ENCODE peak calls at places on chromosomes 6 and 20, in five cellular contexts. T is neural progenitor cell, I is hepatocyte, Z is PC-3, B is HCT116. U is an unnamed sample. For H3K9me3 and H3K4me1, the result is how much of the 10 kb centered on the place peaks cover.

GRCh38 chr6:4421837-4422236 is 286.5 kb upstream of the ECI2 start:
- DNase-seq in T (no peak), Z (no peak), I (no peak), B (no peak), U (no peak)

GRCh38 chr6:129621252-129621651 is 88.7 kb downstream of the ARHGAP18 start:
- DNase-seq in Z (peak), I (no peak), B (no peak), T (no peak), U (peak)

GRCh38 chr6:97195117-97195516 is 87.9 kb downstream of the MMS22L start:
- DNase-seq in T (no peak), Z (no peak), B (no peak), I (no peak), U (no peak)

GRCh38 chr6:143762126-143762525 is 81.0 kb upstream of the LTV1 start:
- DNase-seq in I (no peak), B (no peak), T (no peak), Z (no peak), U (no peak)

GRCh38 chr6:133609404-133610270 is 279.3 kb upstream of the TCF21 start:
- DNase-seq in I (peak), Z (peak), T (no peak), B (peak), U (no peak)

GRCh38 chr20:21808139-21808538 is 102.7 kb downstream of the PAX1 start:
- DNase-seq in T (no peak), I (no peak), Z (no peak), B (no peak), U (no peak)

GRCh38 chr6:117309069-117309468 is 43.7 kb downstream of the VGLL2 start:
- DNase-seq in Z (no peak), T (no peak), I (no peak), B (no peak), U (no peak)

GRCh38 chr6:119148102-119148824 is 69.8 kb upstream of the FAM184A start:
- DNase-seq in Z (peak), B (peak), T (peak), I (peak), U (peak)

GRCh38 chr6:116220172-116220571 is 33.7 kb downstream of the TSPYL4 start:
- DNase-seq in B (no peak), Z (no peak), I (no peak), T (no peak), U (no peak)

DNA sequence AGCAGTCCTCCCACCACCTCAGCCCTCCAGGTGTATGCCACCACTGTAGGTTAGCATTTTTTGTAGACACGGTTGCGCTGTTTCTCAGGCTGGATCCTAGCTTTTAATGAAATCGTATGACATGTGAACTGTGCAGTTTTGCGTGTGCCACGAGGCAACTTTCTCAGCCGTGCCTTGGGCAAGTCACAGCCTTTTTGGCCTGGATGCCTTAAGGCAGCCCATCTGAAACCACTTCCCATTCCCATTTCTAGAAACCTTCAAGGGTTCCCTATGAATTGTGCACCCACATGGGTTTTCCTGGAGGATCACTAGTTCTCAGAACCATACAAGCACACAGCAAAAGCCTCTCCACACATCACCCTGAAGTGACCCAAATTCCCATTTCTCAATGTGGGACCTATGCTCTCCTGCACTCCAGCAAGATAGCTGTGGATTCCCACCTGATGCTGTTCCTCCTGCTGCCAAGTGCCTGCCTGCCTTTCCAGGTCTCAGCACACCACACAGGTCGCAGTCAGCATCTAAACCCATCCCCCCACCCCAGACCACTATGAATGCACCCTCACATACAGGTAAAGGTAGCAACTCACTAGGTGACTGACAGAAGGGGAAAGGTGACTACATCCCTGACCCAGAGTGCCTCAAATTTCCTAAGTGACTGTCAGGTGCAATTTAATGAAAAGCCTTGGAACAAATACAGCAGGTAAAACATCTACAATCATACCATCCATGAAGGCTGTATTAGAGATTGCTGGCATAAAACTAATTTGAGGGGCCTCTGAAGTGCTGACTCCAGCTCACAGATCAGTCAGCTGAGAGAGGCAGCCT is 28.8 kb downstream of the SNX5 start:
- DNase-seq in T (no peak), B (no peak), I (no peak), Z (no peak), U (no peak)
- TF ChIP-seq EZH2phosphoT487 in T (no peak), B (no peak), I (no peak), Z (no peak), U (no peak)

GRCh38 chr6:121633309-121633708 is 197.9 kb downstream of the GJA1 start:
- DNase-seq in Z (no peak), I (no peak), B (no peak), T (no peak), U (no peak)
- H3K9me3 ChIP-seq in Z (under half), I (under half), B (under half), T (under half), U (under half)

GRCh38 chr20:5168582-5169396 is 42.0 kb downstream of the CDS2 start:
- DNase-seq in Z (peak), B (no peak), T (no peak), I (peak), U (peak)
- H3K4me1 ChIP-seq in Z (under half), B (under half), T (under half), I (under half), U (under half)

DNA sequence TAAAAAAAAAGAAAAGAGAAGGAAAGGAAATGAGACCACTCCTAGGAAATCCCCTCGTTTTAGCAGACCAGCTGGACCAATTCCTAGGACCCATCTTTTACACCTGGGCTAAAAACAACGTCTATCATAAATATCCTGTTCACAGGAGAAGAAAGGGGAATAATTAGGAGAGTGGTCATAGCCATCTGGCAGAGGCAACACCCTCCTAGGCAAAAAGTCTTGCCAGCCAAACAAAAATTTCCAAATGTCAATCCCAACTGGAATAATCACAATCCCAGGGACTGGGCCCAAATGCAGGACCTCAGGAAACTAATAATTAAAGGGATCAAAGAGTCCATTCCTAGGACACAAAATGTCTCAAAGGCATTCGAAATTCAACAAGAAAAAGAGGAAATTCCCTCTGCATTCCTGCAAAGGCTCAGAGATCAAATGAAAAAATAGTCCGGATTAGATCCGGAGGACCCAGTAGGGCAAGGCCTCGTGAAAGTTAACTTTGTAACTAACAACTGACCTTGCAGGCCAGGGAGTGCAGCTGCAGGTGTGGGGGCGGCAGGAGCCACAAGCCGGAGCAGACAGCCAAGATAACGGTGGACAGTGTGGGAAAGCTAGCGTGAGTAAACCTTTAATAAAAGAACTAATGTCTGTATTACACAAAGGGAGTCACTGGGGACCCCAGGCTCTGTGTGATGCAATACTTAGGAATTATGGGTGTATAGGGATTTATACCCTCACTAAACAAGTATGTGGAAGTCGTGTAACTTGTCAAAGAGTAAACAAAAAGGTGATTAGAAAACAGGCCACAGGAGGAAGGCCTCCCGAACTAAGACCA is 11.7 kb downstream of the LCA5 start:
- DNase-seq in B (no peak), Z (peak), I (peak), T (peak), U (no peak)
- TF ChIP-seq EZH2phosphoT487 in B (no peak), Z (no peak), I (no peak), T (no peak), U (no peak)

DNA sequence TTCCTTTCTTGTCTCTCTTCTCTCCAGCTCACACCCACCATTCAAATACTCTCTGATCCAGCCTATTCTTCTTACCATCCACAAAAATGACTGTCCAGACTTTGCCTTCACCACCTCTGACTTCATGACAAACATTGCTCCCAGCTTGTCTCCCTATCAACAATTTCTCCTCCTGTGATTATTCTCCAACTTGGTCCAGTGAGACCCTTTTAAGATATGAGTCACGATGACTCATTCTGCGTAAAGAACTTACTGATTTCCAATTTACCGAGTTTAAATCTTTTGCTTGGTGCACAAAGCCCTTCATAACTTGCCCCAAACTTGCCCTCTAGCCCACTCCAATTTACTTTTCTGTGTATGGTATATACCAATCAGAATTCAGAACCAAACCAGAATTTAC is 833.2 kb downstream of the MAFB start:
- DNase-seq in T (no peak), B (no peak), Z (no peak), I (no peak), U (no peak)
- H3K9me3 ChIP-seq in T (under half), B (under half), Z (under half), I (under half), U (under half)

DNA sequence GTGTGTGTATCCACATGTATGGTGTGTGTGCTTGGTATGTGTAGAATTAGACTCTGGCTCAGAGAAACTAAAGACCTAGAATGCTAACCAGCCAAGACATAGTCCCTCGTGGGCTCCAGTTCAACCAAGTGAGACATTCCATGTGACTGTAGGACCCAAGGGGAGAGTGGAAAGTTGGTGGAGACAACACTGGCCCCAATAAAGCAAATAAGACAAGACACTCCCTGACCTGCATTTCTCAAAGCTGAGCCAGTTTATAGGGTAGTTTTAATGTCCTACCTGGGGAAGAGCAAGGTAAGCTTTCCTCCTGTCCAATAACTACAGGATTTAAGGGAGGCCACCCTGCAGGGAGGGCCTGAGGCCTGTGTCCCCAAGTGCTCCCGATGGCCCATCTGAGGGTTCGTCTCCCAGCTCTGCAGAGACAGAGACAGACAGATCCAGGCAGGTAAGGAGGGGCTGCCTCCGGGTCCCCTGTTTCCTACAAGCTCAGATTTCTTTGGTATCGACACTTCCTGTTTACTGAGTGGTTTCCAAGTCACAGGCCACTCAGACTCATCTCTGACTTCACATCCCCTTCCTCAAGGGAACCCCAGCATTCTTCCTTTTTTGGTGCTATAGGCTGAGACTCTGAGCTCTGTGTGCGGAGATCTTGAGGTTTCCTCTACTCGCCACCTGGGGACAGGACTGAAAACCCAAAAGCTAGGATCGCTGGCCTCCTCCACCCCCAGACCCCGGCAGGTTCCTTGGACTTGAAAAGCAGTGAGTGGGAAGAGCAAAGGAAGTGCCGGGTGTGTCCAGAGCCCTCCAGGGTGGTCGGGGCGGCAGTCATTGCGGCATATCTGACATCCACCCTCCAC is 92.4 kb downstream of the PRND start:
- DNase-seq in I (no peak), T (no peak), Z (peak), B (no peak), U (peak)
- H3K4me1 ChIP-seq in I (under half), T (under half), Z (under half), B (under half), U (half or more)

DNA sequence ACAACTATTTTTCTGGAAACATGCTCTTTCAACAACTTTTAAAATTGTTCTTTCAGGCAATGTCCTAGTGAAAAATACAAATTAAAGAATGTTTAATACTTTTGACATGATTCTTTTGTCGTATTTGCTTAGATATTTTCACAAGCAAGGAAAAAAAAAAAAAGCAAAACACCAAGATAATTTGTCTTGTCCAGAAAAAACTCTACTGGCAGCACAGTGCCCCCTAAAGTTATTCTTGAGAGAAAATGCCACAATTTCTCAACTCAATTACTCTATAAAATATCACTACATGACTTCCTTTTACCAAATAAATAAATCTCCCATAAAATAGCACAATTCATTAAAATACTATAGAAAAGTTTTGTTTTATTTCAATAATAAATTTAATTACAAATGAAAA is 652.5 kb upstream of the EPHA7 start:
- DNase-seq in T (peak), B (no peak), Z (peak), I (peak), U (no peak)
- TF ChIP-seq EZH2phosphoT487 in T (no peak), B (no peak), Z (no peak), I (no peak), U (no peak)

U was measured in OCI-LY7.